ENCODE peak calls at places on chromosomes 4 and X, in four cellular contexts. One of them, this sample, is unnamed.

GRCh38 chrX:97563531-97564133 is 679.9 kb downstream of the RPA4 start:
- DNase-seq in right atrium auricular region: no peak
- DNase-seq in lung: peak; percentile 37
- DNase-seq in uterus: peak; percentile 40
- DNase-seq in this sample: peak; percentile 16

GRCh38 chr4:129014566-129015509 is 78.5 kb downstream of the SCLT1 start:
- DNase-seq in right atrium auricular region: no peak
- DNase-seq in lung: no peak
- DNase-seq in uterus: no peak
- DNase-seq in this sample: no peak

GRCh38 chr4:121277194-121278105 is 103.4 kb downstream of the QRFPR start:
- DNase-seq in right atrium auricular region: no peak
- DNase-seq in lung: no peak
- DNase-seq in uterus: no peak
- DNase-seq in this sample: no peak

GRCh38 chrX:77640702-77641101 is 145.3 kb downstream of the ATRX start:
- DNase-seq in right atrium auricular region: no peak
- DNase-seq in lung: no peak
- DNase-seq in uterus: no peak
- DNase-seq in this sample: no peak

GRCh38 chr4:7701866-7702649 is 237.6 kb downstream of the AFAP1 start:
- DNase-seq in right atrium auricular region: no peak
- DNase-seq in lung: no peak
- DNase-seq in uterus: no peak
- DNase-seq in this sample: no peak

GRCh38 chrX:103864886-103865534 is 33.0 kb upstream of the RAB9B start:
- DNase-seq in right atrium auricular region: no peak
- DNase-seq in lung: no peak
- DNase-seq in uterus: no peak
- DNase-seq in this sample: no peak

GRCh38 chr4:118962540-118962939 is 73.9 kb downstream of the SYNPO2 start:
- DNase-seq in right atrium auricular region: no peak
- DNase-seq in lung: no peak
- DNase-seq in uterus: no peak
- DNase-seq in this sample: no peak

GRCh38 chr4:164904336-164904735 is 27.4 kb downstream of the APELA start:
- DNase-seq in right atrium auricular region: no peak
- DNase-seq in lung: no peak
- DNase-seq in uterus: no peak
- DNase-seq in this sample: no peak

GRCh38 chr4:57369446-57369845 is 259.3 kb upstream of the IGFBP7 start:
- DNase-seq in right atrium auricular region: no peak
- DNase-seq in lung: no peak
- DNase-seq in uterus: no peak
- DNase-seq in this sample: no peak

GRCh38 chrX:14027511-14028019 is 2.1 kb downstream of the GEMIN8 start:
- DNase-seq in right atrium auricular region: no peak
- DNase-seq in lung: no peak
- DNase-seq in uterus: no peak
- DNase-seq in this sample: no peak

GRCh38 chrX:9586992-9587392 is 122.1 kb downstream of the TBL1X start:
- DNase-seq in right atrium auricular region: no peak
- DNase-seq in lung: no peak
- DNase-seq in uterus: no peak
- DNase-seq in this sample: no peak

GRCh38 chrX:13164611-13165010 is 120.2 kb upstream of the FAM9C start:
- DNase-seq in right atrium auricular region: no peak
- DNase-seq in lung: no peak
- DNase-seq in uterus: no peak
- DNase-seq in this sample: no peak

GRCh38 chrX:2492536-2493218 is 8.1 kb downstream of the DHRSX start:
- DNase-seq in right atrium auricular region: no peak
- DNase-seq in lung: no peak
- DNase-seq in uterus: no peak
- DNase-seq in this sample: no peak

GRCh38 chrX:3757510-3758025 is 44.1 kb upstream of the PRKX start:
- DNase-seq in right atrium auricular region: no peak
- DNase-seq in lung: no peak
- DNase-seq in uterus: no peak
- DNase-seq in this sample: no peak

GRCh38 chrX:141278306-141278705 is 36.0 kb upstream of the SPANXC start:
- DNase-seq in right atrium auricular region: no peak
- DNase-seq in lung: no peak
- DNase-seq in uterus: no peak
- DNase-seq in this sample: no peak

GRCh38 chr4:6909970-6910339 is 329 bp downstream of the TBC1D14 start:
- DNase-seq in right atrium auricular region: no peak
- DNase-seq in lung: no peak
- DNase-seq in uterus: no peak
- DNase-seq in this sample: peak; percentile 56

GRCh38 chr4:76984788-76985211 is 35.2 kb downstream of the SEPTIN11 start:
- DNase-seq in right atrium auricular region: peak; percentile 92
- DNase-seq in lung: peak; percentile 33
- DNase-seq in uterus: peak; percentile 85
- DNase-seq in this sample: peak; percentile 44

GRCh38 chr4:94285666-94286065 is 57.0 kb downstream of the HPGDS start:
- DNase-seq in right atrium auricular region: no peak
- DNase-seq in lung: no peak
- DNase-seq in uterus: no peak
- DNase-seq in this sample: no peak

GRCh38 chr4:94284889-94285288 is 57.7 kb downstream of the HPGDS start:
- DNase-seq in right atrium auricular region: no peak
- DNase-seq in lung: no peak
- DNase-seq in uterus: no peak
- DNase-seq in this sample: no peak

GRCh38 chr4:94290245-94290644 is 52.4 kb downstream of the HPGDS start:
- DNase-seq in right atrium auricular region: no peak
- DNase-seq in lung: no peak
- DNase-seq in uterus: no peak
- DNase-seq in this sample: no peak
- TF ChIP-seq CTCF in right atrium auricular region: no peak
- TF ChIP-seq CTCF in lung: no peak
- TF ChIP-seq CTCF in uterus: no peak
- TF ChIP-seq CTCF in this sample: no peak

GRCh38 chrX:150365953-150366911 is 3.1 kb downstream of the MAMLD1 start:
- DNase-seq in right atrium auricular region: no peak
- DNase-seq in lung: peak; percentile 31
- DNase-seq in uterus: peak; percentile 75
- DNase-seq in this sample: peak; percentile 48
- H3K4me1 ChIP-seq in right atrium auricular region: peaks cover 11% of the 10 kb centered on the region
- H3K4me1 ChIP-seq in lung: peaks cover 6% of the 10 kb centered on the region
- H3K4me1 ChIP-seq in uterus: no peaks in the 10 kb centered on the region
- H3K4me1 ChIP-seq in this sample: peaks cover 21% of the 10 kb centered on the region

GRCh38 chrX:150370589-150371312 is 7.6 kb downstream of the MAMLD1 start:
- DNase-seq in right atrium auricular region: no peak
- DNase-seq in lung: no peak
- DNase-seq in uterus: peak; percentile 68
- DNase-seq in this sample: no peak

GRCh38 chrX:150372756-150373155 is 9.6 kb downstream of the MAMLD1 start:
- DNase-seq in right atrium auricular region: no peak
- DNase-seq in lung: no peak
- DNase-seq in uterus: no peak
- DNase-seq in this sample: no peak

GRCh38 chrX:150371877-150372276 is 8.8 kb downstream of the MAMLD1 start:
- DNase-seq in right atrium auricular region: no peak
- DNase-seq in lung: no peak
- DNase-seq in uterus: no peak
- DNase-seq in this sample: no peak

GRCh38 chrX:150375243-150375642 is 12.1 kb downstream of the MAMLD1 start:
- DNase-seq in right atrium auricular region: no peak
- DNase-seq in lung: no peak
- DNase-seq in uterus: no peak
- DNase-seq in this sample: no peak

DNA sequence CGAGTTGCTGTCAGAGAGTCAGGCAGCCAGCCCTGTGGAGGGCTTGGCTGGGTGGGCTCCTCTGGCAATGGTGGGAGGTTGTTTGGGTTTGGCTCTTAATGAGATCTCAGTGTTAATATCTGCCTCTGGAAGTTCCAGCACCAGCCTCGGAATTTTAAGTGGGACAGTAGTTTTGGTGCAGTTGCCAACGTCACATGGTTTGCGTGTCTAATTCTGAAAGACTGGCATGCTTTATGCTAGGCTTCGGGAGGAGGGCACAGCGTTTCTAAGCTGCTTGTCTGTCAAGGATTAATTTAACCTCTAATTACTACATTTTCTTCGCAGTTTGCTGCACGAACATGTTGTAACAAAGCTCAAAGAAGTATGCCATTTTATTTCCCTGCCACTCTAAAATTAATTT is 9.2 kb downstream of the MAMLD1 start:
- DNase-seq in right atrium auricular region: no peak
- DNase-seq in lung: no peak
- DNase-seq in uterus: no peak
- DNase-seq in this sample: no peak
- TF ChIP-seq CTCF in right atrium auricular region: no peak
- TF ChIP-seq CTCF in lung: no peak
- TF ChIP-seq CTCF in uterus: no peak
- TF ChIP-seq CTCF in this sample: no peak

GRCh38 chrX:45799576-45799975 is 598.9 kb upstream of the DIPK2B start:
- DNase-seq in right atrium auricular region: no peak
- DNase-seq in lung: no peak
- DNase-seq in uterus: no peak
- DNase-seq in this sample: no peak
- H3K4me1 ChIP-seq in right atrium auricular region: no peaks in the 10 kb centered on the region
- H3K4me1 ChIP-seq in lung: no peaks in the 10 kb centered on the region
- H3K4me1 ChIP-seq in uterus: no peaks in the 10 kb centered on the region
- H3K4me1 ChIP-seq in this sample: no peaks in the 10 kb centered on the region

GRCh38 chr4:147724468-147725201 is 7.3 kb upstream of the ARHGAP10 start:
- DNase-seq in right atrium auricular region: no peak
- DNase-seq in lung: no peak
- DNase-seq in uterus: no peak
- DNase-seq in this sample: no peak
- TF ChIP-seq CTCF in right atrium auricular region: no peak
- TF ChIP-seq CTCF in lung: no peak
- TF ChIP-seq CTCF in uterus: no peak
- TF ChIP-seq CTCF in this sample: no peak

GRCh38 chr4:25875281-25875745 is 12.5 kb upstream of the SEL1L3 start:
- DNase-seq in right atrium auricular region: no peak
- DNase-seq in lung: no peak
- DNase-seq in uterus: no peak
- DNase-seq in this sample: no peak
- H3K4me1 ChIP-seq in right atrium auricular region: no peaks in the 10 kb centered on the region
- H3K4me1 ChIP-seq in lung: peaks cover 4% of the 10 kb centered on the region
- H3K4me1 ChIP-seq in uterus: no peaks in the 10 kb centered on the region
- H3K4me1 ChIP-seq in this sample: no peaks in the 10 kb centered on the region

GRCh38 chr4:155012469-155012868 is 196.0 kb upstream of the NPY2R start:
- DNase-seq in right atrium auricular region: no peak
- DNase-seq in lung: no peak
- DNase-seq in uterus: no peak
- DNase-seq in this sample: no peak
- TF ChIP-seq CTCF in right atrium auricular region: no peak
- TF ChIP-seq CTCF in lung: no peak
- TF ChIP-seq CTCF in uterus: no peak
- TF ChIP-seq CTCF in this sample: no peak

DNA sequence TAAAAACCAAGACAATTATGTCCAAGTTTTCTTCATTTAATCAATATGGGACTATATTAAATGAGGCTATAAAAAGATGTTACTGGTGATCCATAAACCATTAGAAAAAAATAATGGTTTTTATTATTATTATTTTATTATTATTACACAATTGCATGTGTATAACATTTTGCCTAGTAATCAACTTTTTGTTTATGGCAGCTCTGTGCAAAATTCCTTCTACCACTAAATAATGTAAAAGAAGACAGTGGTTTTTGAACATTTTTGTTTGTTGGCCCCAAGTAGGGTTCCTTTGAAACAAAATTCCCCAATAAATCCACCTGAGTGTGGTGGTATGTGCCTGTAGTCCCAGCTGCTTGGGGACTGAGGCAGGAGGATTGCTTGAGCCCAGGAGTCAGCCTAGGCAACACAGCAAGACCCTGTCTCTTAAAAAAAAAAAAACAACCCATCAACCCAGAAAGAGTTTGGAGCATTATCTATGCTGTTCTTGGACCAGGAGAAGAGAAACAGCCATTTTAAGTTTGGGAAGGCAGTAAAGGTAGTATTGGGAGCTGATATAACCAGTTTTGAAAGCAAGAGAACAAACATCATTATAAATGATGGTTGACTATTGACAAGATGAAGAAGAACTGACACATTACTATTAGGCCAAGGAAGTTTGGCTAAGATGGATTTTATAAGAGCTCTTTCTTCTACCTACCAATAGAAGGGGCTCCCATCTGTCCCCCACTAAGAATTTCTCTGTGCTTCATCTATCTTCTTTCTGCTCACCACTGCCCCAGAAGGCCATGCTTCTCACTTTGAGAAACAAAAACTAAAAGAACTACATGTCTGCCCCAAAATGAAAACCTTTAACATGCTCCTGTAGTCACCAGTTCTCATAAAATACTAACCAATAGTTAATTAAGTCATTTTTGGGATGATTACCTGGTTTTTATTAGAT is 2.2 kb downstream of the TMEM156 start:
- DNase-seq in right atrium auricular region: no peak
- DNase-seq in lung: no peak
- DNase-seq in uterus: no peak
- DNase-seq in this sample: no peak
- H3K4me1 ChIP-seq in right atrium auricular region: no peaks in the 10 kb centered on the region
- H3K4me1 ChIP-seq in lung: no peaks in the 10 kb centered on the region
- H3K4me1 ChIP-seq in uterus: no peaks in the 10 kb centered on the region
- H3K4me1 ChIP-seq in this sample: no peaks in the 10 kb centered on the region

This sample was measured in left ventricle myocardium inferior.